ENCODE peak calls at places on chromosome 20, in five cellular contexts. D is mammary epithelial cell, Q is neural progenitor cell, U is progenitor cell of endocrine pancreas, T is pancreas. H is an unnamed sample.

GRCh38 chr20:24696396-24696795 is 227.0 kb downstream of the SYNDIG1 start:
- DNase-seq in D (no peak), Q (no peak), U (no peak), T (no peak), H (no peak)

GRCh38 chr20:63005862-63006564 is 751 bp downstream of the BHLHE23 start:
- DNase-seq in D (peak; percentile 34), Q (peak; percentile 79), U (no peak), T (no peak), H (no peak)

GRCh38 chr20:64244281-64244805 is 11.2 kb upstream of the PCMTD2 start:
- DNase-seq in D (no peak), Q (no peak), U (no peak), T (no peak), H (no peak)

GRCh38 chr20:60137657-60138245 is 179.5 kb downstream of the CDH26 start:
- DNase-seq in D (peak; percentile 28), Q (peak; percentile 46), U (no peak), T (no peak), H (peak; percentile 65)

GRCh38 chr20:46122071-46122470 is 4.0 kb downstream of the CD40 start:
- DNase-seq in D (peak; percentile 76), Q (no peak), U (no peak), T (no peak), H (peak; percentile 67)

GRCh38 chr20:64066984-64067605 is 4.1 kb downstream of the TCEA2 start:
- DNase-seq in D (no peak), Q (no peak), U (no peak), T (no peak), H (no peak)

GRCh38 chr20:41428285-41428684 is 61.7 kb upstream of the EMILIN3 start:
- DNase-seq in D (peak; percentile 62), Q (no peak), U (no peak), T (no peak), H (peak; percentile 56)

GRCh38 chr20:53736757-53737403 is 143.2 kb upstream of the ZNF217 start:
- DNase-seq in D (peak; percentile 57), Q (no peak), U (no peak), T (no peak), H (peak; percentile 30)

GRCh38 chr20:11807070-11807741 is 110.5 kb upstream of the BTBD3 start:
- DNase-seq in D (peak; percentile 63), Q (no peak), U (no peak), T (no peak), H (peak; percentile 72)

GRCh38 chr20:5835234-5835845 is 85.1 kb downstream of the SHLD1 start:
- DNase-seq in D (peak; percentile 42), Q (no peak), U (no peak), T (peak; percentile 64), H (peak; percentile 73)

GRCh38 chr20:23692725-23693124 is 3.9 kb upstream of the CST4 start:
- DNase-seq in D (no peak), Q (no peak), U (no peak), T (no peak), H (no peak)

GRCh38 chr20:43536041-43536816 is 22.6 kb upstream of the SGK2 start:
- DNase-seq in D (no peak), Q (no peak), U (no peak), T (no peak), H (no peak)

GRCh38 chr20:58071500-58071804 is 157.0 kb downstream of the ANKRD60 start:
- DNase-seq in D (no peak), Q (no peak), U (no peak), T (no peak), H (no peak)

GRCh38 chr20:36917943-36918342 is 33.6 kb downstream of the SAMHD1 start:
- DNase-seq in D (no peak), Q (no peak), U (no peak), T (no peak), H (no peak)

GRCh38 chr20:59123011-59123676 is 40.5 kb upstream of the ZNF831 start:
- DNase-seq in D (no peak), Q (no peak), U (no peak), T (no peak), H (no peak)

GRCh38 chr20:18647777-18648176 is 59.9 kb downstream of the DTD1 start:
- DNase-seq in D (no peak), Q (peak; percentile 30), U (no peak), T (no peak), H (no peak)

GRCh38 chr20:40532103-40532502 is 156.9 kb downstream of the MAFB start:
- DNase-seq in D (peak; percentile 32), Q (peak; percentile 57), U (no peak), T (no peak), H (peak; percentile 66)

GRCh38 chr20:32804022-32804715 is 15.6 kb upstream of the MAPRE1 start:
- DNase-seq in D (no peak), Q (no peak), U (no peak), T (no peak), H (no peak)

GRCh38 chr20:13930246-13930645 is 60.2 kb downstream of the SEL1L2 start:
- DNase-seq in D (peak; percentile 71), Q (no peak), U (no peak), T (no peak), H (no peak)

GRCh38 chr20:38201356-38201755 is 36.3 kb upstream of the TGM2 start:
- DNase-seq in D (peak; percentile 94), Q (no peak), U (no peak), T (no peak), H (peak; percentile 65)

GRCh38 chr20:58613061-58613854 is 37.8 kb upstream of the STX16 start:
- DNase-seq in D (no peak), Q (no peak), U (no peak), T (no peak), H (no peak)

GRCh38 chr20:57498425-57499400 is 26.2 kb downstream of the CTCFL start:
- DNase-seq in D (no peak), Q (peak; percentile 63), U (no peak), T (no peak), H (peak; percentile 37)

GRCh38 chr20:25669826-25670422 is 26.7 kb downstream of the ZNF337 start:
- DNase-seq in D (peak; percentile 91), Q (peak; percentile 6), U (no peak), T (no peak), H (peak; percentile 82)

GRCh38 chr20:47222728-47223127 is 133.8 kb downstream of the ZMYND8 start:
- DNase-seq in D (no peak), Q (no peak), U (no peak), T (no peak), H (no peak)

GRCh38 chr20:3613821-3614440 is 49.3 kb downstream of the GFRA4 start:
- DNase-seq in D (no peak), Q (peak; percentile 7), U (no peak), T (no peak), H (no peak)

GRCh38 chr20:53840462-53841000 is 229.9 kb downstream of the BCAS1 start:
- DNase-seq in D (no peak), Q (no peak), U (no peak), T (no peak), H (no peak)

GRCh38 chr20:61955668-61956395 is 109.8 kb downstream of the TAF4 start:
- DNase-seq in D (no peak), Q (no peak), U (no peak), T (no peak), H (no peak)

GRCh38 chr20:61954276-61955021 is 111.2 kb downstream of the TAF4 start:
- DNase-seq in D (no peak), Q (no peak), U (no peak), T (no peak), H (no peak)

GRCh38 chr20:61953037-61953788 is 112.5 kb downstream of the TAF4 start:
- DNase-seq in D (no peak), Q (no peak), U (no peak), T (no peak), H (no peak)

GRCh38 chr20:61951695-61952533 is 113.8 kb downstream of the TAF4 start:
- DNase-seq in D (no peak), Q (peak; percentile 88), U (peak; percentile 77), T (no peak), H (no peak)

GRCh38 chr20:61953789-61954125 is 111.9 kb downstream of the TAF4 start:
- DNase-seq in D (no peak), Q (no peak), U (no peak), T (no peak), H (no peak)
- TF ChIP-seq CTCF in D (no peak), Q (no peak), U (no peak), T (no peak), H (no peak)

GRCh38 chr20:17391108-17391771 is 139.9 kb downstream of the BFSP1 start:
- DNase-seq in D (no peak), Q (no peak), U (no peak), T (no peak), H (no peak)
- TF ChIP-seq CTCF in D (no peak), Q (no peak), U (no peak), T (no peak), H (no peak)

DNA sequence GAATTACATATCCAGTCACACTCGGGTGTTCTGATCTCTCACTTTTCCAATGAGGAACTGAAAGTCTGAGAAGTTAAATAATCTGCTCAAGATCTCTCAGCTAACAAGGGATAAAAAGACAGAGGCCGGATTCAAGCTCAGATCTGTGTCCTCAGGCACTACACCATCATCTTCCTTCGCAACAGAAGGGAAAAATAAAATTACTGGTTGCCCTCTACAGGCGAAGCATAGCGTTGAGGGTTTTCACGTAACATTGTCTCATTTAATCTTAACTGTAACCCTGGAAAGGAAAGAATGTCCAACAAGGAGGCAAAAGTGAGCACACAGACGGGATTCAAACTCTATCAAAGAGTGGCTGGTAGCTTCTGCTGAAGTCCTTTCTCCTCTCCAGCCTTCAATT is 67.8 kb upstream of the ANKEF1 start:
- DNase-seq in D (peak; percentile 12), Q (peak; percentile 4), U (no peak), T (no peak), H (peak; percentile 37)
- TF ChIP-seq CTCF in D (peak; percentile 51), Q (peak; percentile 47), U (peak; percentile 47), T (no peak), H (peak; percentile 41)

GRCh38 chr20:21102252-21102609 is 3.9 kb downstream of the LINC00237 start:
- DNase-seq in D (no peak), Q (peak; percentile 50), U (no peak), T (no peak), H (no peak)

GRCh38 chr20:21102691-21103311 is 3.4 kb downstream of the LINC00237 start:
- DNase-seq in D (peak; percentile 35), Q (peak; percentile 82), U (peak; percentile 22), T (peak; percentile 30), H (no peak)

GRCh38 chr20:21099653-21100589 is 6.2 kb downstream of the LINC00237 start:
- DNase-seq in D (no peak), Q (peak; percentile 69), U (no peak), T (peak; percentile 21), H (no peak)

GRCh38 chr20:21100590-21101452 is 5.3 kb downstream of the LINC00237 start:
- DNase-seq in D (no peak), Q (peak; percentile 91), U (peak; percentile 11), T (no peak), H (no peak)

GRCh38 chr20:21101453-21102251 is 4.5 kb downstream of the LINC00237 start:
- DNase-seq in D (no peak), Q (peak; percentile 75), U (peak; percentile 18), T (no peak), H (no peak)
- TF ChIP-seq CTCF in D (no peak), Q (peak; percentile 3), U (no peak), T (no peak), H (no peak)

H was measured in MCF 10A.